ENCODE peak calls at places on chromosomes 11 and 22, in seven cellular contexts. K, H, U, F, A, M and O are unnamed samples.

GRCh38 chr11:70788247-70789022 is 390.1 kb downstream of the CTTN start:
- DNase-seq in K (peak; percentile 95), H (no peak), U (no peak), F (no peak), A (peak; percentile 94), M (no peak), O (no peak)

GRCh38 chr22:42416671-42417230 is 15.5 kb downstream of the NFAM1 start:
- DNase-seq in K (no peak), H (no peak), U (no peak), F (no peak), A (no peak), M (no peak), O (no peak)

GRCh38 chr11:69465236-69466000 is 16.0 kb upstream of the LINC01488 start:
- DNase-seq in K (no peak), H (no peak), U (no peak), F (peak; percentile 56), A (no peak), M (peak; percentile 16), O (no peak)

GRCh38 chr22:18110944-18111758 is 542 bp downstream of the TUBA8 start:
- DNase-seq in K (no peak), H (no peak), U (no peak), F (no peak), A (no peak), M (no peak), O (no peak)

GRCh38 chr22:46507451-46508390 is 29.7 kb downstream of the CELSR1 start:
- DNase-seq in K (no peak), H (no peak), U (no peak), F (no peak), A (no peak), M (no peak), O (no peak)

GRCh38 chr22:46638601-46639431 is 18.6 kb downstream of the GRAMD4 start:
- DNase-seq in K (no peak), H (no peak), U (no peak), F (no peak), A (no peak), M (no peak), O (no peak)

GRCh38 chr11:117999354-117999993 is 13.3 kb downstream of the IL10RA start:
- DNase-seq in K (no peak), H (no peak), U (no peak), F (no peak), A (no peak), M (no peak), O (no peak)

GRCh38 chr11:19506803-19507466 is 205.7 kb upstream of the NAV2 start:
- DNase-seq in K (no peak), H (no peak), U (no peak), F (no peak), A (no peak), M (no peak), O (no peak)

GRCh38 chr11:13140873-13141655 is 131.9 kb downstream of the RASSF10 start:
- DNase-seq in K (peak; percentile 69), H (no peak), U (no peak), F (peak; percentile 34), A (no peak), M (no peak), O (no peak)

GRCh38 chr11:79241205-79241604 is 199.6 kb downstream of the TENM4 start:
- DNase-seq in K (no peak), H (no peak), U (no peak), F (no peak), A (no peak), M (no peak), O (no peak)

GRCh38 chr11:37313266-37313665 is 715.2 kb upstream of the RAG2 start:
- DNase-seq in K (no peak), H (no peak), U (no peak), F (no peak), A (no peak), M (no peak), O (no peak)

GRCh38 chr11:114273890-114274635 is 22.1 kb upstream of the NNMT start:
- DNase-seq in K (no peak), H (no peak), U (no peak), F (no peak), A (no peak), M (no peak), O (no peak)

GRCh38 chr22:48088926-48089536 is 1326.6 kb downstream of the TBC1D22A start:
- DNase-seq in K (no peak), H (no peak), U (no peak), F (no peak), A (no peak), M (no peak), O (no peak)

GRCh38 chr11:70699294-70700221 is 301.2 kb downstream of the CTTN start:
- DNase-seq in K (peak; percentile 42), H (no peak), U (no peak), F (no peak), A (no peak), M (peak; percentile 26), O (no peak)

GRCh38 chr22:31646186-31647019 is 15.6 kb downstream of the PISD start:
- DNase-seq in K (peak; percentile 72), H (no peak), U (no peak), F (no peak), A (peak; percentile 88), M (no peak), O (no peak)

GRCh38 chr11:19345519-19345847 is 104.7 kb upstream of the E2F8 start:
- DNase-seq in K (no peak), H (no peak), U (no peak), F (no peak), A (no peak), M (peak; percentile 54), O (no peak)

GRCh38 chr11:15941206-15941770 is 415.1 kb downstream of the SOX6 start:
- DNase-seq in K (no peak), H (no peak), U (no peak), F (no peak), A (peak; percentile 44), M (peak; percentile 70), O (no peak)

DNA sequence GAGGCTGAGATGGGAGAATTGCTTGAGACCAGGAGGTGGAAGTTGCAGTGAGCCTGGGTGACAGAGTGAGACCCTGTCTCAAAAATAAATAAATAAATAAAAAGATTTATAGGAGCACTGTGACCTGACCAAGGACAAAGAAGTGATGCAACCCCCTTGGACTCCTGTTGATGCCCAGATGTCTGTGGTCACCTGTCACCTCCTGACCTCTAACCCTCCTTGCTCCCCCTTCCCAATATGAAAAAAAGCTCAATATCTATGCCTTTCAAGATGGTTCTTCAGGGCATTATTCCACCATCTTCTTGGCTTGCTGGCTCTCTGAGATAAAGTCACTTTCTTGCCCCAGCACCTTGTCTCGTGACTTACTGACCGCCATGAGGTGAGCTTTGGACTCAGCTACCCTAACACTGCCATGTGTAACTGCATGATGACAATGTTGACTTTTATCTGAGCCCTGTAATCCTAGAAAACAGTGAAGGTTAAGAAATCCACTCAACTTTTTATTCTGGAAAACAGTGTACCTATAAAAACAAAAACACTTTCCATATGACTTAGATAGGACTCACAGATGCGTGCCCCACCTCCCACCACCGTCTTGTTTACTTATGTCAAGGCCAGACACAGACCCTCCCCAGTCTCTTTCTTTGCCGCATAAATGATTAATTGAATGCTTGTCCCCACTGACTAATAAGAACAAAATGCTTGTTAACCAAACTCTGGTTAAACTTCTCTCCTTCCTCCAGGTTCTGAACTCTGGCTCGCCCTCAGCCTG is 360.5 kb downstream of the BUD13 start:
- DNase-seq in K (peak; percentile 43), H (no peak), U (no peak), F (no peak), A (no peak), M (no peak), O (no peak)
- H3K27ac ChIP-seq in K (no peak overlapping the region), H (no peak overlapping the region), U (no peak overlapping the region), F (no peak overlapping the region), A (no peak overlapping the region), M (no peak overlapping the region), O (no peak overlapping the region)

GRCh38 chr11:126483796-126484195 is 128.3 kb downstream of the ST3GAL4 start:
- DNase-seq in K (no peak), H (no peak), U (no peak), F (no peak), A (no peak), M (peak; percentile 18), O (no peak)
- H3K27ac ChIP-seq in K (peak overlapping the region; percentile 1), H (no peak overlapping the region), U (no peak overlapping the region), F (no peak overlapping the region), A (no peak overlapping the region), M (no peak overlapping the region), O (no peak overlapping the region)

GRCh38 chr22:50296658-50297490 is 10.6 kb downstream of the PLXNB2 start:
- DNase-seq in K (no peak), H (no peak), U (no peak), F (no peak), A (no peak), M (no peak), O (no peak)

GRCh38 chr22:50298937-50299656 is 8.3 kb downstream of the PLXNB2 start:
- DNase-seq in K (no peak), H (no peak), U (no peak), F (no peak), A (no peak), M (no peak), O (no peak)

GRCh38 chr22:50299724-50300619 is 7.5 kb downstream of the PLXNB2 start:
- DNase-seq in K (no peak), H (no peak), U (no peak), F (peak; percentile 95), A (no peak), M (no peak), O (no peak)

GRCh38 chr22:50297510-50298265 is 9.8 kb downstream of the PLXNB2 start:
- DNase-seq in K (no peak), H (no peak), U (no peak), F (no peak), A (no peak), M (no peak), O (no peak)

DNA sequence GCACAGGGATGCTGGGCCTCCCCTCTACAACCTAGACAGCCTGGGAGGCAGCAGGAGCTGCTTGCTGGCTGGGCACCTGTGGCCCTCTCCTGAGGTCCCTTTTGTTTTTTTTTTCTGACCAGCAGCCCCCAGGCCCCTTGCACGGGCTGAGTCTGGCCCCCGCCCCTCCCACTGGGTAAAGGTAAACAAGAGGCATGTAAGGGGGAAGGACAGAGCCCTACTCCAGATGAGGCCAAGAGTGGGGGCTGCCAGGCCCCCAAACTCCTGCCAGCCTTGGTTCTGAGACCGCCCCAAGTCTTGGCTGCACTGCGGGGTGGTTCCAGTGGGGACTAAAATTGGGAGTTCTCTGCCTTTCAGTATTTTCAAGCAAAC is 9.2 kb downstream of the PLXNB2 start:
- DNase-seq in K (no peak), H (no peak), U (no peak), F (no peak), A (no peak), M (no peak), O (no peak)
- H3K27ac ChIP-seq in K (no peak overlapping the region), H (no peak overlapping the region), U (no peak overlapping the region), F (no peak overlapping the region), A (peak overlapping the region; percentile 100), M (no peak overlapping the region), O (peak overlapping the region; percentile 52)

GRCh38 chr11:100329352-100329751 is 357.7 kb upstream of the ARHGAP42 start:
- DNase-seq in K (no peak), H (no peak), U (no peak), F (no peak), A (peak; percentile 5), M (no peak), O (no peak)

DNA sequence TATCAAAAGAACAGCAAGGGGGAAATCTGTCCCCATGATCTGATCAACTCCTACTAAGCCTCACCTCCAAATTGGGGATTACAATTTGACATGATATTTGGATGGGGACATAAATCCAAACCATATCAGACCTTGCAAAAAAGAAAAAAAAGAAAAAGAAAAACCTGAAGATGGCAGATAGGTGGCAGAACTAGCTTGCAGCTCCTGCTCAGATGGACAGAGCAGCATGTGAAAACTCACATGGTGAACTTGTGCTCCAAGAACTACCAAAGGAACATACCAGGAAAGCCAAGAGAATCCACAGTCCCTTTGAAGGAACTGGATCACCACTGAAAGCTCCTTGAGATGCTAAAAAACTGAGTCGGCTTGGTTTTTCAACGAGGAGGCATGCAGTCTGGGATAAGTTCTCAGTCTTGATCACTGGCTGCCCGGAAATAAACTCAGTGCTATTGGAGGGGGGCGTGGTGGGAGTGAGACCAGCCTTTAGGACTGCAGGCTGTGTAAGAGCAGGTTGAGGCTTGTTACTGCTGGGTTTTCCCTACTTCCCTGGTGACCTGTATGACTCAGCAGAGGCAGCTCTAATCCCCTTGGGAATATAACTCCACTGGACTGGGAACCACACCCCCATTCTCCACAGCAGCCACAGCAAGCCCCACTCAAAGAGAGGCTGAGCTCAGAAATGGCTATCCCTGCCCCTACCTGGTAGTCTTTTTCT is 358.3 kb upstream of the ARHGAP42 start:
- DNase-seq in K (peak; percentile 7), H (no peak), U (no peak), F (no peak), A (peak; percentile 48), M (no peak), O (no peak)
- H3K27ac ChIP-seq in K (no peak overlapping the region), H (no peak overlapping the region), U (no peak overlapping the region), F (no peak overlapping the region), A (no peak overlapping the region), M (no peak overlapping the region), O (no peak overlapping the region)